ENCODE peak calls at places on chromosomes 3 and 15, in five cellular contexts. H is posterior vena cava; D is naive thymus-derived CD8-positive, alpha-beta T cell; Z is stimulated activated naive CD8-positive, alpha-beta T cell treated with anti-CD3 and anti-CD28 coated beads, Interleukin-15, Interleukin-2, amounts not matched to agents 100 U/mL and 50 U/mL, for 24 hours; X is endothelial cell. F is an unnamed sample.

GRCh38 chr3:138114988-138115971 is at the start of gene DZIP1L:
- DNase-seq in H (peak), D (peak), Z (peak), X (peak), F (peak)

GRCh38 chr3:119098620-119099222 is 47.2 kb upstream of the TEX55 start:
- DNase-seq in H (no peak), D (peak), Z (no peak), X (peak), F (no peak)

GRCh38 chr15:87848012-87848411 is 408.5 kb downstream of the NTRK3 start:
- DNase-seq in H (no peak), D (no peak), Z (no peak), X (no peak), F (no peak)

GRCh38 chr3:8755564-8756237 is 13.7 kb downstream of the OXTR start:
- DNase-seq in H (no peak), D (no peak), Z (no peak), X (no peak), F (no peak)

GRCh38 chr15:41934843-41935242 is 37.5 kb downstream of the EHD4 start:
- DNase-seq in H (peak), D (peak), Z (peak), X (no peak), F (peak)

GRCh38 chr3:31777887-31778286 is 203.2 kb downstream of the OSBPL10 start:
- DNase-seq in H (no peak), D (no peak), Z (no peak), X (no peak), F (no peak)

GRCh38 chr15:69758810-69759410 is 306.3 kb downstream of the RPLP1 start:
- DNase-seq in H (no peak), D (peak), Z (peak), X (no peak), F (peak)

GRCh38 chr15:98721166-98721565 is 72.8 kb downstream of the IGF1R start:
- DNase-seq in H (no peak), D (no peak), Z (no peak), X (no peak), F (no peak)

GRCh38 chr3:48614044-48614443 is 4.6 kb upstream of the UQCRC1 start:
- DNase-seq in H (no peak), D (no peak), Z (peak), X (no peak), F (no peak)

GRCh38 chr15:51126842-51127241 is 32.1 kb upstream of the TNFAIP8L3 start:
- DNase-seq in H (no peak), D (no peak), Z (no peak), X (no peak), F (no peak)

GRCh38 chr3:185353823-185354614 is 8.9 kb upstream of the MAP3K13 start:
- DNase-seq in H (peak), D (peak), Z (peak), X (peak), F (peak)

GRCh38 chr3:79773291-79773690 is 5.5 kb upstream of the ROBO1 start:
- DNase-seq in H (no peak), D (no peak), Z (no peak), X (no peak), F (no peak)